ENCODE peak calls at places on chromosomes 7 and 10, in eight cellular contexts. B is NCI-H345, T is GM10248, G is NCI-H1092 treated with DMSO at 0.1 percent for 48 hours, S is tibial artery, F is body of pancreas, J is amniotic stem cell, Z is NCI-H2107. O is an unnamed sample.

GRCh38 chr10:116809528-116810500 is 39.5 kb upstream of the ENO4 start:
- DNase-seq in B (no peak), T (no peak), G (peak), S (no peak), F (peak), J (no peak), Z (no peak), O (no peak)

GRCh38 chr10:6518791-6519430 is 61.2 kb downstream of the PRKCQ start:
- DNase-seq in B (no peak), T (no peak), G (no peak), S (no peak), F (no peak), J (no peak), Z (no peak), O (no peak)

GRCh38 chr7:27377988-27378387 is 135.4 kb downstream of the EVX1 start:
- DNase-seq in B (no peak), T (no peak), G (no peak), S (no peak), F (no peak), J (no peak), Z (no peak), O (no peak)

GRCh38 chr7:159004411-159004810 is 140.3 kb downstream of the VIPR2 start:
- DNase-seq in B (no peak), T (no peak), G (no peak), S (no peak), F (no peak), J (no peak), Z (no peak), O (no peak)

GRCh38 chr10:71974489-71975011 is 10.4 kb downstream of the CHST3 start:
- DNase-seq in B (no peak), T (peak), G (no peak), S (peak), F (no peak), J (peak), Z (no peak), O (no peak)

GRCh38 chr10:120221873-120222485 is 235.0 kb upstream of the PLPP4 start:
- DNase-seq in B (no peak), T (peak), G (no peak), S (no peak), F (peak), J (peak), Z (no peak), O (no peak)

GRCh38 chr7:129958643-129959479 is 6.1 kb upstream of the UBE2H start:
- DNase-seq in B (no peak), T (no peak), G (no peak), S (no peak), F (peak), J (peak), Z (no peak), O (no peak)

GRCh38 chr10:78578929-78579328 is 489.8 kb upstream of the ZMIZ1 start:
- DNase-seq in B (peak), T (no peak), G (no peak), S (no peak), F (no peak), J (no peak), Z (no peak), O (no peak)

GRCh38 chr7:106126170-106126938 is 14.2 kb upstream of the SYPL1 start:
- DNase-seq in B (peak), T (no peak), G (no peak), S (no peak), F (no peak), J (no peak), Z (no peak), O (peak)

GRCh38 chr7:81769891-81770818 is at the start of gene HGF:
- DNase-seq in B (no peak), T (no peak), G (no peak), S (peak), F (peak), J (no peak), Z (no peak), O (no peak)

GRCh38 chr10:17645591-17646345 is 1.8 kb downstream of the STAM start:
- DNase-seq in B (no peak), T (no peak), G (no peak), S (no peak), F (no peak), J (no peak), Z (no peak), O (no peak)

GRCh38 chr7:151459726-151460473 is 20.0 kb upstream of the CRYGN start:
- DNase-seq in B (no peak), T (peak), G (no peak), S (peak), F (peak), J (peak), Z (no peak), O (no peak)

GRCh38 chr10:130022071-130022470 is 58.0 kb upstream of the EBF3 start:
- DNase-seq in B (no peak), T (no peak), G (no peak), S (peak), F (no peak), J (no peak), Z (no peak), O (no peak)

GRCh38 chr10:94065344-94065743 is 71.6 kb downstream of the PLCE1 start:
- DNase-seq in B (no peak), T (no peak), G (no peak), S (no peak), F (no peak), J (no peak), Z (no peak), O (no peak)

GRCh38 chr10:57579926-57580325 is 687.8 kb downstream of the IPMK start:
- DNase-seq in B (peak), T (no peak), G (peak), S (no peak), F (no peak), J (no peak), Z (no peak), O (no peak)

GRCh38 chr10:122632561-122632960 is 67.1 kb downstream of the C10orf120 start:
- DNase-seq in B (no peak), T (no peak), G (no peak), S (peak), F (no peak), J (no peak), Z (no peak), O (no peak)

GRCh38 chr10:575312-576129 is 113.9 kb downstream of the DIP2C start:
- DNase-seq in B (no peak), T (no peak), G (no peak), S (no peak), F (no peak), J (no peak), Z (no peak), O (no peak)

GRCh38 chr10:69323622-69324021 is 45.3 kb downstream of the HK1 start:
- DNase-seq in B (no peak), T (no peak), G (no peak), S (no peak), F (no peak), J (no peak), Z (no peak), O (no peak)

GRCh38 chr7:111012799-111013675 is 77.9 kb upstream of the LRRN3 start:
- DNase-seq in B (no peak), T (peak), G (no peak), S (no peak), F (no peak), J (no peak), Z (no peak), O (no peak)

GRCh38 chr7:99001482-99002145 is 123.3 kb downstream of the TRRAP start:
- DNase-seq in B (no peak), T (no peak), G (no peak), S (no peak), F (no peak), J (no peak), Z (no peak), O (no peak)

GRCh38 chr10:57657164-57657765 is 610.4 kb downstream of the IPMK start:
- DNase-seq in B (peak), T (peak), G (peak), S (no peak), F (peak), J (peak), Z (peak), O (no peak)

GRCh38 chr10:82814635-82815034 is 939.6 kb downstream of the NRG3 start:
- DNase-seq in B (no peak), T (no peak), G (no peak), S (no peak), F (no peak), J (no peak), Z (no peak), O (no peak)

GRCh38 chr7:129949292-129950133 is 3.2 kb downstream of the UBE2H start:
- DNase-seq in B (no peak), T (no peak), G (peak), S (peak), F (peak), J (peak), Z (no peak), O (no peak)

GRCh38 chr10:25061711-25062455 is 45.5 kb downstream of the THNSL1 start:
- DNase-seq in B (no peak), T (no peak), G (no peak), S (no peak), F (no peak), J (no peak), Z (no peak), O (no peak)

GRCh38 chr10:128324058-128324457 is 197.8 kb upstream of the MKI67 start:
- DNase-seq in B (peak), T (no peak), G (peak), S (no peak), F (no peak), J (no peak), Z (no peak), O (no peak)

GRCh38 chr10:100847440-100847839 is 65.3 kb upstream of the SLF2 start:
- DNase-seq in B (no peak), T (no peak), G (no peak), S (no peak), F (no peak), J (no peak), Z (no peak), O (no peak)

GRCh38 chr7:43888983-43889945 is 17.1 kb downstream of the URGCP start:
- DNase-seq in B (no peak), T (no peak), G (no peak), S (no peak), F (no peak), J (no peak), Z (no peak), O (no peak)

GRCh38 chr10:35379226-35380137 is 43.2 kb downstream of the CCNY start:
- DNase-seq in B (no peak), T (peak), G (no peak), S (peak), F (no peak), J (no peak), Z (no peak), O (no peak)

GRCh38 chr10:122263971-122264370 is 7.1 kb upstream of the BTBD16 start:
- DNase-seq in B (no peak), T (no peak), G (no peak), S (peak), F (no peak), J (peak), Z (no peak), O (no peak)

GRCh38 chr10:78402636-78403035 is 369.0 kb downstream of the RPS24 start:
- DNase-seq in B (no peak), T (no peak), G (no peak), S (peak), F (no peak), J (no peak), Z (no peak), O (no peak)

GRCh38 chr7:138456220-138456619 is 3.8 kb upstream of the TRIM24 start:
- DNase-seq in B (no peak), T (no peak), G (no peak), S (no peak), F (no peak), J (no peak), Z (no peak), O (no peak)

GRCh38 chr10:5776150-5776880 is 36.9 kb downstream of the GDI2 start:
- DNase-seq in B (no peak), T (no peak), G (no peak), S (no peak), F (no peak), J (peak), Z (no peak), O (no peak)

GRCh38 chr7:115009139-115009538 is 87.2 kb downstream of the MDFIC start:
- DNase-seq in B (no peak), T (no peak), G (no peak), S (no peak), F (no peak), J (no peak), Z (no peak), O (no peak)

GRCh38 chr7:116582164-116582732 is 57.4 kb downstream of the CAV1 start:
- DNase-seq in B (no peak), T (no peak), G (no peak), S (no peak), F (no peak), J (no peak), Z (no peak), O (no peak)

GRCh38 chr10:37704566-37704965 is 152.8 kb downstream of the ZNF248 start:
- DNase-seq in B (no peak), T (peak), G (no peak), S (peak), F (no peak), J (no peak), Z (no peak), O (no peak)

GRCh38 chr7:130441408-130441854 is 615 bp upstream of the CEP41 start:
- DNase-seq in B (peak), T (no peak), G (peak), S (no peak), F (peak), J (no peak), Z (peak), O (no peak)